ENCODE peak calls at places on chromosome 12, in four cellular contexts. O, I, A and B are unnamed samples.

GRCh38 chr12:5166976-5167375 is 123.3 kb downstream of the KCNA5 start:
- DNase-seq in O (no peak), I (no peak), A (no peak), B (peak; percentile 51)

GRCh38 chr12:40692617-40693502 is 621 bp downstream of the CNTN1 start:
- DNase-seq in I (peak; percentile 47), A (peak; percentile 46), O (no peak), B (no peak)

GRCh38 chr12:121611306-121611705 is 15.0 kb upstream of the ORAI1 start:
- DNase-seq in I (no peak), O (peak; percentile 65), A (no peak), B (peak; percentile 49)

GRCh38 chr12:50788562-50788961 is 24.7 kb downstream of the ATF1 start:
- DNase-seq in A (no peak), O (no peak), I (no peak), B (no peak)

GRCh38 chr12:112381421-112381897 is 772 bp downstream of the HECTD4 start:
- DNase-seq in I (peak; percentile 29), A (no peak), O (no peak), B (no peak)

GRCh38 chr12:93776581-93777018 is 99.4 kb downstream of the CRADD start:
- DNase-seq in A (no peak), I (no peak), O (no peak), B (no peak)

GRCh38 chr12:52087961-52088820 is 8.7 kb downstream of the SMIM41 start:
- DNase-seq in I (no peak), A (no peak), O (no peak), B (no peak)

GRCh38 chr12:126425264-126425663 is 1360.0 kb downstream of the AACS start:
- DNase-seq in I (no peak), O (no peak), A (no peak), B (no peak)

GRCh38 chr12:26614217-26614616 is 218.8 kb downstream of the ITPR2 start:
- DNase-seq in A (peak; percentile 47), O (peak; percentile 11), I (peak; percentile 29), B (no peak)

GRCh38 chr12:108583971-108584370 is 13.9 kb downstream of the TMEM119 start:
- DNase-seq in A (no peak), O (no peak), I (no peak), B (no peak)

GRCh38 chr12:50569321-50569720 is 64.5 kb downstream of the DIP2B start:
- DNase-seq in A (no peak), O (no peak), I (no peak), B (no peak)

DNA sequence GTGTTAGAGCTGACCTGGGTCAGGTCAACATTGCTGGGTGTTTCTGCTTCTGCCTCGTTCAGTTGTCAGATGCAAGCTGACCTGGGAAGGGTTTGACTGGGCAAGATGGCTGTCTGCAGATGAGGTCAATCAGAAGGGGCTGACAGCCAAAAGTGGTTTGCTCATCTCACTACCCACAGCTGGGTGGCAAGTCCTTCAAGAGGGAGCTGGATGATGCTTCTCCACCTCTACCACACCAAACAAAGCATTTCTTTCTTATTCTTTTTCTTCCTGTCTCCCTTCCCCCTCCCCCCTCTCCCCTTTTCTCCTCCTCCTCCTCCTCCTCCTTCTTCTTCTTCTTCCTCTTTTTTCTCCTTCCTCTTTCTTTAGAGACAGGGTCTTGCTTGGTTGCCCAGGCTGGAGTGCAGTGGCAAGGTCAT is 268.2 kb upstream of the PLEKHG7 start:
- DNase-seq in I (no peak), O (no peak), A (no peak), B (no peak)
- TF ChIP-seq POLR2A in I (no peak), O (no peak), A (no peak), B (no peak)

DNA sequence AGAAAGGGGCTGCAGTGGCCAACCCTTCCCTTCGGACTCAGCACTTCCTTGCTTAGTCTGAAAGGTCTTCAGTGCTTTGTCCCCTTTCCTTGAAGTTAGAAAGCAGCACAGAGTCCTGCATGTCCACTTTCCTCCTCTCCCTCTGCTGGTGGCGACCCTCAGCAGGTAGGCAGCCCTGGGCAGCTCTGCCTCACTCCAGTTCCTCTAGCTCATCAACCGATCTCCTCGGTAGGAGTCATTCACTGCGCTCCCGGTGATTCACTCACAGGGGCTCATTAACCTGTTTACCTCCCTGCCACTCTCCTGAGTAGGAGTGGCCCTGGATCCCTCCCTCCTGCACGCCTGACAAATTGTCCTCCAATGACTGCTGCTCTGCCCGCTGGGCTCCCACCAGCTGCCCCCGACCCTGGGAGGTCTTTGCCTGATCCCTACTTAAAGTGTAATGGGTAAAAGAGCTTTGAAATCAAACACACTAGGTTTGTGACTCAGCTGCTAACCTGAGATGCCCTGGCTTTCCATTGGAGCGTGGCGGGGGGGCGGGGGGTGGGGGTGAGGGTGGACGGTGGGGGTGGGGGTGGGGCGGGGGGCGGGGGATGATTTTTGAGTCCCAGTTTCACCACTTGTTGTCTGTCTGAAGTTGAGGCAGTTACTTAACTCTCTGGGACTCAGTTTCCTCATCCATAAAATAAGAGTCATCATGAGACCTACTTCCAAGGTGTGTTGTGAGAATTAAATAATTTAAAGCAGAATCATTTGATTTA is 4.2 kb downstream of the SCNN1A start:
- DNase-seq in O (peak; percentile 67), A (no peak), I (peak; percentile 58), B (peak; percentile 87)
- TF ChIP-seq POLR2A in O (peak; percentile 65), A (no peak), I (no peak), B (no peak)

GRCh38 chr12:131949431-131950181 is at the start of gene EP400:
- DNase-seq in O (peak; percentile 97), A (peak; percentile 97), I (peak; percentile 96), B (peak; percentile 93)
- TF ChIP-seq POLR2A in O (peak; percentile 43), A (no peak), I (no peak), B (peak; percentile 74)

GRCh38 chr12:103978384-103978982 is 12.8 kb downstream of the TDG start:
- DNase-seq in I (no peak), O (no peak), A (no peak), B (no peak)
- TF ChIP-seq POLR2A in I (no peak), O (no peak), A (no peak), B (no peak)

DNA sequence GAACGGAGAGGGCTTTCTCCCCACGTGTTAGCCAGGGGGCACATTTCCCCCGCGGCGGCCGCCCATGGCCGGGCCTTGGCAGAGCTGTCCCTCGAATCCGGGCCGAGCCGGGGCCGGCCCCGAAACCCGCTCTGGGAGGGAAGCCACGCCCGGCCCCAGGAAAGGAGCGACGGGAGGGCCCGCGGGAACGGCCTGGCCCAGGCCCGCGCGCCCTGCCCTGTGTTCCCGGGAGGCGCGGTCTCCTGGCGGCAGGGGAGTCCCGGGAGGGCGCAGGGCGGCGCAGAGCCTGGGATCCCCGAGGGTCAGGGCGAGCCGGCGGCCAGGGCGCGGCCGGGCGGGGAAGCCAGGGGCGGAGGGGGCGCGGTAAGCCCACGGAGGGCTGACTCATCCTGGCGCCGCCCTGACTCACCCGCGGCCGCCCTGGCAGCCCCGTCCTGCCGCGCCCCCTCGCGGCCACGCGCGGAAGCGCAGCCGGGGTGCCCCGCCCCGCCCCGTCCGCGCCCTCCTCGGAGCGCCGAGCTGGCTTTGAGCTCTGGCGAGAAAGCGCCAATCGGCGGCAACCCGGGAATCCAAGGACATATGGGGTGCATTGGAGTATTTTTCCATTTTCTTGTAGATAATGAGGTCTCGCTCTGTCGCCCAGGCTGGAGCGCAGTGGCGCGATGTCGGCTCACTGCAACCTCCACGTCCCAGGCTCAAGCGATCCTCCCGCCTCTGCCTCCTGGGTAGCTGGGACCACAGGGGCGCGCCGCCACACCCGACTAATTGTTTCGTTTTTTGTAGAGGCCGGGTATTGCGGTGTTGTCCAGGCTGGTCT is 31.8 kb upstream of the PLEKHG6 start:
- DNase-seq in A (peak; percentile 87), O (peak; percentile 89), I (peak; percentile 89), B (peak; percentile 86)
- TF ChIP-seq POLR2A in A (no peak), O (no peak), I (peak; percentile 85), B (peak; percentile 54)